ENCODE peak calls at places on chromosomes 3 and 15, in ten cellular contexts. U, B, M, T, O, H, K, Y, D and Q are unnamed samples.

GRCh38 chr3:132117642-132118041 is 82.8 kb upstream of the CPNE4 start:
- DNase-seq in D (no peak), Y (no peak), O (no peak), B (no peak), T (no peak), H (no peak), U (no peak), M (no peak), K (no peak), Q (no peak)

GRCh38 chr3:184755315-184755731 is 43.5 kb upstream of the MAGEF1 start:
- DNase-seq in D (no peak), T (no peak), O (no peak), U (no peak), B (no peak), K (no peak), Y (no peak), M (no peak), H (no peak), Q (no peak)

GRCh38 chr15:73617910-73618309 is 15.3 kb downstream of the NPTN start:
- DNase-seq in U (no peak), M (no peak), T (no peak), O (no peak), K (no peak), Y (no peak), D (no peak), H (no peak), B (no peak), Q (no peak)

GRCh38 chr3:113151475-113152031 is 59.8 kb upstream of the BOC start:
- DNase-seq in D (no peak), H (no peak), O (no peak), B (no peak), U (no peak), K (no peak), M (no peak), T (no peak), Y (peak), Q (peak)

GRCh38 chr15:67107014-67107812 is 41.8 kb downstream of the SMAD3 start:
- DNase-seq in H (peak), K (no peak), U (peak), O (peak), D (no peak), Y (peak), M (no peak), T (no peak), B (peak), Q (no peak)

GRCh38 chr3:165192610-165193192 is 3.5 kb downstream of the SLITRK3 start:
- DNase-seq in O (no peak), Y (no peak), K (no peak), U (no peak), D (no peak), B (no peak), M (no peak), T (no peak), H (no peak), Q (peak)

GRCh38 chr15:58443291-58443690 is 11.5 kb downstream of the LIPC start:
- DNase-seq in M (no peak), Y (no peak), D (no peak), T (no peak), H (no peak), U (no peak), O (no peak), B (no peak), K (no peak), Q (no peak)

GRCh38 chr15:82058517-82059204 is 12.8 kb upstream of the MEX3B start:
- DNase-seq in O (no peak), Y (no peak), M (no peak), B (no peak), U (no peak), D (no peak), K (no peak), H (no peak), T (no peak), Q (no peak)

GRCh38 chr3:156180077-156180476 is 59.7 kb downstream of the KCNAB1 start:
- DNase-seq in B (peak), Y (no peak), U (no peak), O (peak), D (no peak), M (no peak), K (no peak), T (no peak), H (no peak), Q (no peak)

GRCh38 chr15:81256916-81257315 is 60.2 kb downstream of the IL16 start:
- DNase-seq in U (peak), H (no peak), M (no peak), Y (no peak), T (no peak), D (peak), K (no peak), O (peak), B (peak), Q (no peak)

GRCh38 chr15:83219026-83219425 is 11.4 kb upstream of the HDGFL3 start:
- DNase-seq in M (no peak), H (no peak), T (no peak), K (no peak), Y (no peak), U (no peak), O (no peak), D (no peak), B (no peak), Q (no peak)

GRCh38 chr3:18223591-18224338 is 201.4 kb downstream of the SATB1 start:
- DNase-seq in B (no peak), T (no peak), U (no peak), K (no peak), H (no peak), Y (no peak), M (no peak), O (no peak), D (peak), Q (no peak)

GRCh38 chr15:77474310-77474986 is 53.8 kb downstream of the HMG20A start:
- DNase-seq in Y (no peak), H (no peak), B (no peak), M (no peak), U (no peak), O (no peak), K (no peak), T (no peak), D (no peak), Q (no peak)

GRCh38 chr15:45448066-45448510 is 69.7 kb upstream of the GATM start:
- DNase-seq in O (peak), M (no peak), Y (no peak), B (peak), K (no peak), D (no peak), U (no peak), H (no peak), T (no peak), Q (no peak)

GRCh38 chr15:88982304-88982945 is 69.2 kb upstream of the MFGE8 start:
- DNase-seq in U (peak), H (no peak), B (peak), T (no peak), O (peak), M (peak), D (no peak), K (no peak), Y (peak), Q (no peak)

GRCh38 chr3:99699841-99700240 is 61.4 kb downstream of the COL8A1 start:
- DNase-seq in T (no peak), K (no peak), M (no peak), H (no peak), Y (no peak), D (no peak), U (no peak), B (peak), O (peak), Q (no peak)